ENCODE peak calls at places on chromosomes 6 and 20, in seven cellular contexts. One of them, this sample, is unnamed.

GRCh38 chr6:17890309-17890708 is 97.1 kb downstream of the KIF13A start:
- DNase-seq in A549: no peak
- DNase-seq in T-helper 2 cell: no peak
- DNase-seq in midbrain: no peak
- DNase-seq in NCI-H748 treated with DMSO at 0.1 percent for 48 hours: no peak
- DNase-seq in activated CD4-positive, CD25-positive, alpha-beta regulatory T cell: no peak
- DNase-seq in activated gamma-delta T cell treated with Interleukin-2 at 50 U/mL for 16 hours: no peak
- DNase-seq in this sample: no peak

GRCh38 chr20:16083639-16084280 is 489.5 kb downstream of the KIF16B start:
- DNase-seq in NCI-H748 treated with DMSO at 0.1 percent for 48 hours: no peak
- DNase-seq in A549: no peak
- DNase-seq in T-helper 2 cell: no peak
- DNase-seq in activated gamma-delta T cell treated with Interleukin-2 at 50 U/mL for 16 hours: no peak
- DNase-seq in activated CD4-positive, CD25-positive, alpha-beta regulatory T cell: no peak
- DNase-seq in midbrain: no peak
- DNase-seq in this sample: no peak

GRCh38 chr6:46549155-46549554 is 57.9 kb upstream of the RCAN2 start:
- DNase-seq in NCI-H748 treated with DMSO at 0.1 percent for 48 hours: no peak
- DNase-seq in midbrain: no peak
- DNase-seq in activated gamma-delta T cell treated with Interleukin-2 at 50 U/mL for 16 hours: no peak
- DNase-seq in activated CD4-positive, CD25-positive, alpha-beta regulatory T cell: no peak
- DNase-seq in A549: no peak
- DNase-seq in T-helper 2 cell: no peak
- DNase-seq in this sample: no peak

GRCh38 chr6:170404036-170404435 is 97.5 kb downstream of the FAM120B start:
- DNase-seq in activated gamma-delta T cell treated with Interleukin-2 at 50 U/mL for 16 hours: no peak
- DNase-seq in activated CD4-positive, CD25-positive, alpha-beta regulatory T cell: no peak
- DNase-seq in T-helper 2 cell: no peak
- DNase-seq in midbrain: peak; percentile 36
- DNase-seq in NCI-H748 treated with DMSO at 0.1 percent for 48 hours: no peak
- DNase-seq in A549: no peak
- DNase-seq in this sample: peak; percentile 49

GRCh38 chr6:43127180-43127579 is 43.9 kb upstream of the SRF start:
- DNase-seq in A549: no peak
- DNase-seq in midbrain: no peak
- DNase-seq in activated CD4-positive, CD25-positive, alpha-beta regulatory T cell: no peak
- DNase-seq in NCI-H748 treated with DMSO at 0.1 percent for 48 hours: no peak
- DNase-seq in T-helper 2 cell: no peak
- DNase-seq in activated gamma-delta T cell treated with Interleukin-2 at 50 U/mL for 16 hours: no peak
- DNase-seq in this sample: no peak

GRCh38 chr6:13226071-13226470 is 102.3 kb downstream of the TBC1D7 start:
- DNase-seq in T-helper 2 cell: no peak
- DNase-seq in midbrain: no peak
- DNase-seq in NCI-H748 treated with DMSO at 0.1 percent for 48 hours: no peak
- DNase-seq in activated gamma-delta T cell treated with Interleukin-2 at 50 U/mL for 16 hours: no peak
- DNase-seq in activated CD4-positive, CD25-positive, alpha-beta regulatory T cell: no peak
- DNase-seq in A549: no peak
- DNase-seq in this sample: no peak

GRCh38 chr6:131103869-131104268 is 31.4 kb upstream of the AKAP7 start:
- DNase-seq in activated gamma-delta T cell treated with Interleukin-2 at 50 U/mL for 16 hours: no peak
- DNase-seq in midbrain: no peak
- DNase-seq in NCI-H748 treated with DMSO at 0.1 percent for 48 hours: no peak
- DNase-seq in A549: no peak
- DNase-seq in T-helper 2 cell: no peak
- DNase-seq in activated CD4-positive, CD25-positive, alpha-beta regulatory T cell: no peak
- DNase-seq in this sample: no peak

GRCh38 chr6:139855741-139856206 is 481.3 kb upstream of the CITED2 start:
- DNase-seq in midbrain: no peak
- DNase-seq in T-helper 2 cell: no peak
- DNase-seq in NCI-H748 treated with DMSO at 0.1 percent for 48 hours: peak; percentile 63
- DNase-seq in activated gamma-delta T cell treated with Interleukin-2 at 50 U/mL for 16 hours: no peak
- DNase-seq in A549: no peak
- DNase-seq in activated CD4-positive, CD25-positive, alpha-beta regulatory T cell: no peak
- DNase-seq in this sample: no peak

GRCh38 chr20:18324596-18325089 is 36.3 kb downstream of the ZNF133 start:
- DNase-seq in activated CD4-positive, CD25-positive, alpha-beta regulatory T cell: no peak
- DNase-seq in T-helper 2 cell: no peak
- DNase-seq in midbrain: no peak
- DNase-seq in NCI-H748 treated with DMSO at 0.1 percent for 48 hours: no peak
- DNase-seq in activated gamma-delta T cell treated with Interleukin-2 at 50 U/mL for 16 hours: no peak
- DNase-seq in A549: no peak
- DNase-seq in this sample: no peak

GRCh38 chr6:80132942-80133517 is 26.6 kb downstream of the BCKDHB start:
- DNase-seq in activated CD4-positive, CD25-positive, alpha-beta regulatory T cell: peak; percentile 1
- DNase-seq in NCI-H748 treated with DMSO at 0.1 percent for 48 hours: peak; percentile 71
- DNase-seq in activated gamma-delta T cell treated with Interleukin-2 at 50 U/mL for 16 hours: no peak
- DNase-seq in T-helper 2 cell: peak; percentile 25
- DNase-seq in midbrain: peak; percentile 62
- DNase-seq in A549: peak; percentile 51
- DNase-seq in this sample: peak; percentile 7

GRCh38 chr6:157151989-157152388 is 171.3 kb downstream of the TMEM242 start:
- DNase-seq in activated gamma-delta T cell treated with Interleukin-2 at 50 U/mL for 16 hours: no peak
- DNase-seq in NCI-H748 treated with DMSO at 0.1 percent for 48 hours: no peak
- DNase-seq in T-helper 2 cell: peak; percentile 83
- DNase-seq in midbrain: no peak
- DNase-seq in activated CD4-positive, CD25-positive, alpha-beta regulatory T cell: no peak
- DNase-seq in A549: no peak
- DNase-seq in this sample: no peak

GRCh38 chr6:2659882-2660281 is 90.8 kb downstream of the MYLK4 start:
- DNase-seq in activated CD4-positive, CD25-positive, alpha-beta regulatory T cell: no peak
- DNase-seq in NCI-H748 treated with DMSO at 0.1 percent for 48 hours: no peak
- DNase-seq in T-helper 2 cell: no peak
- DNase-seq in midbrain: no peak
- DNase-seq in A549: peak; percentile 17
- DNase-seq in activated gamma-delta T cell treated with Interleukin-2 at 50 U/mL for 16 hours: no peak
- DNase-seq in this sample: no peak

GRCh38 chr20:24017160-24017761 is 28.7 kb upstream of the GGTLC1 start:
- DNase-seq in activated CD4-positive, CD25-positive, alpha-beta regulatory T cell: no peak
- DNase-seq in midbrain: no peak
- DNase-seq in activated gamma-delta T cell treated with Interleukin-2 at 50 U/mL for 16 hours: no peak
- DNase-seq in T-helper 2 cell: peak; percentile 18
- DNase-seq in A549: no peak
- DNase-seq in NCI-H748 treated with DMSO at 0.1 percent for 48 hours: no peak
- DNase-seq in this sample: no peak

GRCh38 chr6:74091133-74091793 is 395.3 kb downstream of the CD109 start:
- DNase-seq in activated gamma-delta T cell treated with Interleukin-2 at 50 U/mL for 16 hours: no peak
- DNase-seq in midbrain: peak; percentile 22
- DNase-seq in T-helper 2 cell: peak; percentile 15
- DNase-seq in A549: peak; percentile 32
- DNase-seq in activated CD4-positive, CD25-positive, alpha-beta regulatory T cell: no peak
- DNase-seq in NCI-H748 treated with DMSO at 0.1 percent for 48 hours: peak; percentile 23
- DNase-seq in this sample: peak; percentile 2

GRCh38 chr6:14703586-14703985 is 542.3 kb upstream of the JARID2 start:
- DNase-seq in midbrain: no peak
- DNase-seq in activated CD4-positive, CD25-positive, alpha-beta regulatory T cell: no peak
- DNase-seq in NCI-H748 treated with DMSO at 0.1 percent for 48 hours: no peak
- DNase-seq in A549: no peak
- DNase-seq in T-helper 2 cell: no peak
- DNase-seq in activated gamma-delta T cell treated with Interleukin-2 at 50 U/mL for 16 hours: no peak
- DNase-seq in this sample: no peak

GRCh38 chr6:5205035-5205469 is 55.7 kb downstream of the LYRM4 start:
- DNase-seq in A549: no peak
- DNase-seq in activated gamma-delta T cell treated with Interleukin-2 at 50 U/mL for 16 hours: no peak
- DNase-seq in T-helper 2 cell: no peak
- DNase-seq in NCI-H748 treated with DMSO at 0.1 percent for 48 hours: no peak
- DNase-seq in midbrain: no peak
- DNase-seq in activated CD4-positive, CD25-positive, alpha-beta regulatory T cell: no peak
- DNase-seq in this sample: no peak

GRCh38 chr6:43893073-43893472 is 123.1 kb downstream of the VEGFA start:
- DNase-seq in A549: no peak
- DNase-seq in midbrain: no peak
- DNase-seq in T-helper 2 cell: no peak
- DNase-seq in activated CD4-positive, CD25-positive, alpha-beta regulatory T cell: no peak
- DNase-seq in NCI-H748 treated with DMSO at 0.1 percent for 48 hours: no peak
- DNase-seq in activated gamma-delta T cell treated with Interleukin-2 at 50 U/mL for 16 hours: no peak
- DNase-seq in this sample: no peak

GRCh38 chr6:113640046-113640445 is 217.1 kb upstream of the MARCKS start:
- DNase-seq in T-helper 2 cell: no peak
- DNase-seq in NCI-H748 treated with DMSO at 0.1 percent for 48 hours: peak; percentile 22
- DNase-seq in A549: no peak
- DNase-seq in activated gamma-delta T cell treated with Interleukin-2 at 50 U/mL for 16 hours: no peak
- DNase-seq in activated CD4-positive, CD25-positive, alpha-beta regulatory T cell: no peak
- DNase-seq in midbrain: no peak
- DNase-seq in this sample: no peak

GRCh38 chr20:22932236-22932635 is 102.9 kb upstream of the SSTR4 start:
- DNase-seq in A549: no peak
- DNase-seq in T-helper 2 cell: no peak
- DNase-seq in NCI-H748 treated with DMSO at 0.1 percent for 48 hours: no peak
- DNase-seq in activated gamma-delta T cell treated with Interleukin-2 at 50 U/mL for 16 hours: no peak
- DNase-seq in activated CD4-positive, CD25-positive, alpha-beta regulatory T cell: no peak
- DNase-seq in midbrain: no peak
- DNase-seq in this sample: no peak

GRCh38 chr6:139856562-139856961 is 482.1 kb upstream of the CITED2 start:
- DNase-seq in T-helper 2 cell: no peak
- DNase-seq in activated gamma-delta T cell treated with Interleukin-2 at 50 U/mL for 16 hours: no peak
- DNase-seq in NCI-H748 treated with DMSO at 0.1 percent for 48 hours: no peak
- DNase-seq in activated CD4-positive, CD25-positive, alpha-beta regulatory T cell: no peak
- DNase-seq in A549: no peak
- DNase-seq in midbrain: no peak
- DNase-seq in this sample: no peak

GRCh38 chr6:169207482-169207881 is 46.2 kb downstream of the THBS2 start:
- DNase-seq in activated CD4-positive, CD25-positive, alpha-beta regulatory T cell: no peak
- DNase-seq in T-helper 2 cell: no peak
- DNase-seq in midbrain: no peak
- DNase-seq in A549: no peak
- DNase-seq in activated gamma-delta T cell treated with Interleukin-2 at 50 U/mL for 16 hours: no peak
- DNase-seq in NCI-H748 treated with DMSO at 0.1 percent for 48 hours: peak; percentile 2
- DNase-seq in this sample: no peak

GRCh38 chr6:6942826-6943225 is 164.9 kb upstream of the RREB1 start:
- DNase-seq in activated gamma-delta T cell treated with Interleukin-2 at 50 U/mL for 16 hours: no peak
- DNase-seq in midbrain: no peak
- DNase-seq in NCI-H748 treated with DMSO at 0.1 percent for 48 hours: peak; percentile 47
- DNase-seq in A549: no peak
- DNase-seq in T-helper 2 cell: no peak
- DNase-seq in activated CD4-positive, CD25-positive, alpha-beta regulatory T cell: no peak
- DNase-seq in this sample: peak; percentile 35

GRCh38 chr20:36491901-36492617 is 49.3 kb upstream of the MYL9 start:
- DNase-seq in NCI-H748 treated with DMSO at 0.1 percent for 48 hours: no peak
- DNase-seq in midbrain: no peak
- DNase-seq in A549: no peak
- DNase-seq in T-helper 2 cell: peak; percentile 85
- DNase-seq in activated CD4-positive, CD25-positive, alpha-beta regulatory T cell: no peak
- DNase-seq in activated gamma-delta T cell treated with Interleukin-2 at 50 U/mL for 16 hours: peak; percentile 66
- DNase-seq in this sample: no peak

GRCh38 chr20:52805892-52806291 is 166.3 kb upstream of the TSHZ2 start:
- DNase-seq in T-helper 2 cell: no peak
- DNase-seq in midbrain: no peak
- DNase-seq in activated CD4-positive, CD25-positive, alpha-beta regulatory T cell: no peak
- DNase-seq in activated gamma-delta T cell treated with Interleukin-2 at 50 U/mL for 16 hours: no peak
- DNase-seq in NCI-H748 treated with DMSO at 0.1 percent for 48 hours: no peak
- DNase-seq in A549: no peak
- DNase-seq in this sample: no peak

GRCh38 chr20:6265204-6265904 is 142.5 kb upstream of the FERMT1 start:
- DNase-seq in T-helper 2 cell: no peak
- DNase-seq in NCI-H748 treated with DMSO at 0.1 percent for 48 hours: peak; percentile 90
- DNase-seq in activated gamma-delta T cell treated with Interleukin-2 at 50 U/mL for 16 hours: no peak
- DNase-seq in midbrain: peak; percentile 48
- DNase-seq in A549: peak; percentile 35
- DNase-seq in activated CD4-positive, CD25-positive, alpha-beta regulatory T cell: no peak
- DNase-seq in this sample: peak; percentile 3

GRCh38 chr6:166786704-166787293 is 159.7 kb upstream of the RPS6KA2 start:
- DNase-seq in NCI-H748 treated with DMSO at 0.1 percent for 48 hours: peak; percentile 34
- DNase-seq in activated CD4-positive, CD25-positive, alpha-beta regulatory T cell: no peak
- DNase-seq in A549: peak; percentile 63
- DNase-seq in midbrain: peak; percentile 73
- DNase-seq in T-helper 2 cell: peak; percentile 56
- DNase-seq in activated gamma-delta T cell treated with Interleukin-2 at 50 U/mL for 16 hours: no peak
- DNase-seq in this sample: peak; percentile 25

GRCh38 chr6:143271024-143271423 is 179.5 kb downstream of the ADAT2 start:
- DNase-seq in activated gamma-delta T cell treated with Interleukin-2 at 50 U/mL for 16 hours: no peak
- DNase-seq in activated CD4-positive, CD25-positive, alpha-beta regulatory T cell: no peak
- DNase-seq in A549: no peak
- DNase-seq in NCI-H748 treated with DMSO at 0.1 percent for 48 hours: no peak
- DNase-seq in T-helper 2 cell: no peak
- DNase-seq in midbrain: no peak
- DNase-seq in this sample: no peak

GRCh38 chr6:99344289-99344688 is 5.2 kb downstream of the FAXC start:
- DNase-seq in NCI-H748 treated with DMSO at 0.1 percent for 48 hours: no peak
- DNase-seq in T-helper 2 cell: peak; percentile 39
- DNase-seq in activated gamma-delta T cell treated with Interleukin-2 at 50 U/mL for 16 hours: no peak
- DNase-seq in midbrain: no peak
- DNase-seq in activated CD4-positive, CD25-positive, alpha-beta regulatory T cell: no peak
- DNase-seq in A549: no peak
- DNase-seq in this sample: no peak

GRCh38 chr6:84428300-84428907 is 201.0 kb upstream of the CEP162 start:
- DNase-seq in activated gamma-delta T cell treated with Interleukin-2 at 50 U/mL for 16 hours: no peak
- DNase-seq in A549: peak; percentile 51
- DNase-seq in activated CD4-positive, CD25-positive, alpha-beta regulatory T cell: no peak
- DNase-seq in NCI-H748 treated with DMSO at 0.1 percent for 48 hours: peak; percentile 35
- DNase-seq in T-helper 2 cell: peak; percentile 33
- DNase-seq in midbrain: peak; percentile 19
- DNase-seq in this sample: peak; percentile 5

GRCh38 chr6:118574051-118574865 is 26.2 kb downstream of the PLN start:
- DNase-seq in NCI-H748 treated with DMSO at 0.1 percent for 48 hours: no peak
- DNase-seq in A549: peak; percentile 34
- DNase-seq in T-helper 2 cell: peak; percentile 71
- DNase-seq in activated CD4-positive, CD25-positive, alpha-beta regulatory T cell: no peak
- DNase-seq in midbrain: no peak
- DNase-seq in activated gamma-delta T cell treated with Interleukin-2 at 50 U/mL for 16 hours: no peak
- DNase-seq in this sample: no peak

GRCh38 chr6:21596379-21597242 is 3.1 kb downstream of the SOX4 start:
- DNase-seq in midbrain: peak; percentile 70
- DNase-seq in activated CD4-positive, CD25-positive, alpha-beta regulatory T cell: no peak
- DNase-seq in A549: peak; percentile 67
- DNase-seq in activated gamma-delta T cell treated with Interleukin-2 at 50 U/mL for 16 hours: peak; percentile 23
- DNase-seq in NCI-H748 treated with DMSO at 0.1 percent for 48 hours: peak; percentile 86
- DNase-seq in T-helper 2 cell: peak; percentile 31
- DNase-seq in this sample: peak; percentile 52

GRCh38 chr6:118320652-118321051 is 227.4 kb upstream of the PLN start:
- DNase-seq in A549: no peak
- DNase-seq in NCI-H748 treated with DMSO at 0.1 percent for 48 hours: peak; percentile 61
- DNase-seq in T-helper 2 cell: peak; percentile 26
- DNase-seq in activated gamma-delta T cell treated with Interleukin-2 at 50 U/mL for 16 hours: no peak
- DNase-seq in activated CD4-positive, CD25-positive, alpha-beta regulatory T cell: no peak
- DNase-seq in midbrain: no peak
- DNase-seq in this sample: no peak

GRCh38 chr6:17863971-17864754 is 123.3 kb downstream of the KIF13A start:
- DNase-seq in activated CD4-positive, CD25-positive, alpha-beta regulatory T cell: no peak
- DNase-seq in T-helper 2 cell: no peak
- DNase-seq in A549: peak; percentile 39
- DNase-seq in midbrain: peak; percentile 62
- DNase-seq in activated gamma-delta T cell treated with Interleukin-2 at 50 U/mL for 16 hours: no peak
- DNase-seq in NCI-H748 treated with DMSO at 0.1 percent for 48 hours: no peak
- DNase-seq in this sample: no peak

This sample was measured in frontal cortex.